ENCODE peak calls at places on chromosome 15, in six cellular contexts. T is AG10803; Z is activated naive CD4-positive, alpha-beta T cell; R is dorsolateral prefrontal cortex; H is endothelial cell; I is activated T-cell treated with anti-CD3 and anti-CD28 coated beads for 1 hour. M is an unnamed sample.

GRCh38 chr15:66053991-66054390 is 184.7 kb downstream of the RAB11A start:
- DNase-seq in I (no peak), H (no peak), R (peak), T (no peak), Z (no peak), M (no peak)

GRCh38 chr15:70291696-70292510 is 194.2 kb upstream of the TLE3 start:
- DNase-seq in T (no peak), R (no peak), I (no peak), Z (no peak), H (no peak), M (no peak)

GRCh38 chr15:55742927-55743614 is at the start of gene PRTG:
- DNase-seq in Z (no peak), R (no peak), T (peak), I (no peak), H (peak), M (peak)

GRCh38 chr15:48283361-48284157 is 47.7 kb upstream of the DUT start:
- DNase-seq in H (no peak), I (no peak), R (no peak), Z (no peak), T (no peak), M (no peak)

GRCh38 chr15:65416845-65417416 is 5.8 kb downstream of the IGDCC4 start:
- DNase-seq in R (no peak), T (peak), Z (no peak), H (no peak), I (no peak), M (no peak)

GRCh38 chr15:57550640-57551039 is 41.1 kb upstream of the MYZAP start:
- DNase-seq in T (no peak), Z (no peak), H (no peak), I (no peak), R (peak), M (no peak)

GRCh38 chr15:64209680-64210334 is 47.0 kb upstream of the PPIB start:
- DNase-seq in H (no peak), R (no peak), T (peak), Z (no peak), I (no peak), M (peak)

GRCh38 chr15:34217587-34218225 is 7.1 kb upstream of the EMC4 start:
- DNase-seq in H (no peak), R (no peak), Z (no peak), I (no peak), T (peak), M (no peak)

GRCh38 chr15:97521894-97522293 is 438.6 kb upstream of the ARRDC4 start:
- DNase-seq in H (no peak), T (no peak), Z (no peak), I (no peak), R (peak), M (no peak)

GRCh38 chr15:77387355-77388105 is 32.4 kb downstream of the PEAK1 start:
- DNase-seq in Z (no peak), H (no peak), R (no peak), I (no peak), T (peak), M (no peak)

GRCh38 chr15:89813381-89814111 is 1.1 kb downstream of the ANPEP start:
- DNase-seq in R (no peak), T (no peak), I (no peak), H (no peak), Z (no peak), M (no peak)

GRCh38 chr15:66897381-66897780 is 168.0 kb upstream of the SMAD3 start:
- DNase-seq in H (no peak), Z (no peak), R (no peak), I (no peak), T (no peak), M (no peak)

GRCh38 chr15:89149501-89150101 is 61.3 kb downstream of the ABHD2 start:
- DNase-seq in I (no peak), Z (no peak), R (no peak), T (no peak), H (no peak), M (no peak)

GRCh38 chr15:52804526-52805081 is 14.5 kb upstream of the ONECUT1 start:
- DNase-seq in I (no peak), T (no peak), Z (no peak), R (no peak), H (peak), M (no peak)

GRCh38 chr15:69509131-69509530 is 56.5 kb downstream of the RPLP1 start:
- DNase-seq in H (no peak), R (no peak), Z (no peak), I (no peak), T (no peak), M (no peak)

GRCh38 chr15:80710635-80711553 is 15.8 kb downstream of the ABHD17C start:
- DNase-seq in R (no peak), I (no peak), T (no peak), H (no peak), Z (no peak), M (no peak)

GRCh38 chr15:56996093-56996492 is 77.6 kb downstream of the TCF12 start:
- DNase-seq in R (no peak), I (no peak), H (no peak), Z (no peak), T (peak), M (no peak)

GRCh38 chr15:53721334-53722087 is 38.0 kb downstream of the WDR72 start:
- DNase-seq in H (no peak), Z (no peak), I (no peak), R (no peak), T (no peak), M (no peak)

GRCh38 chr15:43922021-43922420 is 95.2 kb downstream of the WDR76 start:
- DNase-seq in T (no peak), I (no peak), H (no peak), Z (no peak), R (no peak), M (no peak)

GRCh38 chr15:40314723-40315276 is 7.1 kb upstream of the PLCB2 start:
- DNase-seq in H (no peak), Z (no peak), T (peak), R (peak), I (no peak), M (no peak)

GRCh38 chr15:85316244-85316934 is 64.0 kb upstream of the AKAP13 start:
- DNase-seq in H (no peak), T (peak), I (no peak), Z (no peak), R (no peak), M (no peak)

GRCh38 chr15:58077427-58077826 is 11.9 kb upstream of the ALDH1A2 start:
- DNase-seq in I (no peak), Z (no peak), R (no peak), T (no peak), H (no peak), M (no peak)

GRCh38 chr15:38085931-38086562 is 151.6 kb downstream of the TMCO5A start:
- DNase-seq in T (peak), H (no peak), R (no peak), Z (no peak), I (no peak), M (no peak)

GRCh38 chr15:70382762-70383458 is 285.2 kb upstream of the TLE3 start:
- DNase-seq in H (no peak), Z (no peak), R (no peak), T (no peak), I (no peak), M (no peak)

M was measured in HuH-7.